ENCODE peak calls at places on chromosomes 2 and 18, in seven cellular contexts. N is endothelial cell of umbilical vein, E is A549, W is HCT116, F is stomach, L is ovary, K is prostate gland. S is an unnamed sample.
A peak's percentile ranks its signal among the peaks of the same experiment; 100 is the strongest.

GRCh38 chr2:99488999-99489757 is 639 bp downstream of the REV1 start:
- DNase-seq in N (peak; percentile 61), E (peak; percentile 44), W (no peak), F (peak; percentile 70), L (peak; percentile 73), K (peak; percentile 35), S (peak; percentile 61)

GRCh38 chr2:44902178-44902577 is 39.3 kb upstream of the SIX3 start:
- DNase-seq in N (no peak), E (no peak), W (no peak), F (no peak), L (no peak), K (no peak), S (no peak)

GRCh38 chr18:4267641-4268040 is 187.5 kb downstream of the DLGAP1 start:
- DNase-seq in N (no peak), E (no peak), W (no peak), F (no peak), L (no peak), K (no peak), S (no peak)

GRCh38 chr2:100235098-100235497 is 87.2 kb downstream of the LONRF2 start:
- DNase-seq in N (no peak), E (no peak), W (no peak), F (peak; percentile 25), L (no peak), K (no peak), S (no peak)

GRCh38 chr2:239319261-239319661 is 81.6 kb downstream of the HDAC4 start:
- DNase-seq in N (peak; percentile 78), E (no peak), W (no peak), F (peak; percentile 63), L (peak; percentile 72), K (no peak), S (peak; percentile 87)

GRCh38 chr2:47179325-47179724 is 24.2 kb upstream of the STPG4 start:
- DNase-seq in N (no peak), E (no peak), W (no peak), F (no peak), L (no peak), K (no peak), S (no peak)

GRCh38 chr2:204796581-204796980 is 251.3 kb downstream of the PARD3B start:
- DNase-seq in N (no peak), E (no peak), W (no peak), F (no peak), L (no peak), K (no peak), S (no peak)

GRCh38 chr2:151638188-151638933 is 95.9 kb downstream of the NEB start:
- DNase-seq in N (peak; percentile 69), E (no peak), W (no peak), F (no peak), L (no peak), K (peak; percentile 27), S (peak; percentile 48)

GRCh38 chr2:6325616-6326015 is 540.1 kb downstream of the CMPK2 start:
- DNase-seq in N (no peak), E (no peak), W (no peak), F (no peak), L (no peak), K (no peak), S (no peak)

GRCh38 chr2:166017208-166017607 is 63.6 kb upstream of the TTC21B start:
- DNase-seq in N (no peak), E (no peak), W (no peak), F (no peak), L (no peak), K (no peak), S (no peak)

GRCh38 chr2:191363267-191363666 is 118.1 kb downstream of the MYO1B start:
- DNase-seq in N (no peak), E (no peak), W (no peak), F (no peak), L (no peak), K (no peak), S (no peak)

GRCh38 chr2:120920438-120920814 is 184.8 kb downstream of the GLI2 start:
- DNase-seq in N (no peak), E (no peak), W (no peak), F (no peak), L (no peak), K (no peak), S (no peak)

GRCh38 chr2:9154061-9154460 is 52.6 kb upstream of the ASAP2 start:
- DNase-seq in N (no peak), E (no peak), W (no peak), F (no peak), L (no peak), K (no peak), S (no peak)

GRCh38 chr18:63233334-63233733 is 86.2 kb downstream of the BCL2 start:
- DNase-seq in N (no peak), E (no peak), W (no peak), F (no peak), L (no peak), K (no peak), S (no peak)

GRCh38 chr2:15591692-15592463 is at the start of gene DDX1:
- DNase-seq in N (peak; percentile 82), E (peak; percentile 83), W (peak; percentile 54), F (peak; percentile 90), L (peak; percentile 88), K (peak; percentile 67), S (peak; percentile 77)

GRCh38 chr2:224268441-224268840 is 133.5 kb downstream of the FAM124B start:
- DNase-seq in N (peak; percentile 18), E (peak; percentile 29), W (no peak), F (no peak), L (no peak), K (peak; percentile 33), S (no peak)

GRCh38 chr18:24986611-24987270 is 365.2 kb downstream of the ZNF521 start:
- DNase-seq in N (peak; percentile 39), E (no peak), W (no peak), F (no peak), L (no peak), K (no peak), S (no peak)

GRCh38 chr2:24456610-24457556 is 34.2 kb upstream of the NCOA1 start:
- DNase-seq in N (peak; percentile 29), E (peak; percentile 62), W (peak; percentile 21), F (peak; percentile 30), L (peak; percentile 80), K (peak; percentile 9), S (peak; percentile 92)

GRCh38 chr18:36688020-36688965 is 140.5 kb downstream of the TPGS2 start:
- DNase-seq in N (peak; percentile 69), E (peak; percentile 44), W (peak; percentile 52), F (peak; percentile 65), L (peak; percentile 54), K (peak; percentile 81), S (no peak)

GRCh38 chr18:36695806-36696205 is 133.0 kb downstream of the TPGS2 start:
- DNase-seq in N (no peak), E (no peak), W (no peak), F (no peak), L (no peak), K (no peak), S (no peak)

GRCh38 chr18:36692331-36692730 is 136.5 kb downstream of the TPGS2 start:
- DNase-seq in N (no peak), E (no peak), W (no peak), F (no peak), L (no peak), K (no peak), S (no peak)

GRCh38 chr18:36693931-36694661 is 134.7 kb downstream of the TPGS2 start:
- DNase-seq in N (no peak), E (no peak), W (no peak), F (no peak), L (no peak), K (peak; percentile 32), S (no peak)

GRCh38 chr18:36692909-36693308 is 135.9 kb downstream of the TPGS2 start:
- DNase-seq in N (no peak), E (no peak), W (no peak), F (no peak), L (no peak), K (no peak), S (no peak)
- TF ChIP-seq POLR2A in N (no peak), E (no peak), W (no peak), F (no peak), L (no peak), K (no peak), S (no peak)

GRCh38 chr18:79889569-79889968 is 61.9 kb downstream of the SLC66A2 start:
- DNase-seq in N (no peak), E (no peak), W (no peak), F (no peak), L (no peak), K (no peak), S (no peak)

GRCh38 chr18:79887181-79888000 is 64.1 kb downstream of the SLC66A2 start:
- DNase-seq in N (no peak), E (no peak), W (no peak), F (no peak), L (peak; percentile 24), K (no peak), S (no peak)

GRCh38 chr18:79888016-79888415 is 63.4 kb downstream of the SLC66A2 start:
- DNase-seq in N (no peak), E (no peak), W (no peak), F (no peak), L (no peak), K (no peak), S (no peak)

GRCh38 chr18:79884963-79885728 is 66.3 kb downstream of the SLC66A2 start:
- DNase-seq in N (no peak), E (no peak), W (no peak), F (no peak), L (peak; percentile 24), K (no peak), S (no peak)

DNA sequence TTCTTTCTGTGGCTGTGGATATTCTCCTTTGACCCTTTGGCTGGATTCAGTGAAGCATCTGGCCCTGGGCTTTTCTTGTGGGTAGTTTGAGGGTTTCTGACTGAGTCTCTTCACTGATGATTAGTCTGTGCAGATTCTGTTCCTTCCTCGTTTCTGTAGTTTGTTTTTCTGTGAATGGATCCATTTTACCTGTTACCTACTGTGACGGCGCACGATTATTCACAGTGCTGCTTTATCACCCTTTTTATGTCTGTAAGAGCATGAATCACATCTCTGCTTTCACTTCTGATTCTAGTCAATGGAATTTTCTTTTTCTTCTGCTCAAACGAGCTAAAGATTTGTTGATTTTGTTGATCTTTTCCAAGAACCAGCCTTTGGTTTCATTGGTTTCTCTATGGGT is 60.8 kb downstream of the SLC66A2 start:
- DNase-seq in N (no peak), E (no peak), W (no peak), F (no peak), L (no peak), K (no peak), S (no peak)
- H3K9me3 ChIP-seq in N (peaks cover 13% of the 10 kb centered on the region), E (peaks cover 14% of the 10 kb centered on the region), W (peaks cover 8% of the 10 kb centered on the region), F (peaks cover 17% of the 10 kb centered on the region), L (peaks cover 3% of the 10 kb centered on the region), K (no peaks in the 10 kb centered on the region), S (peaks cover 9% of the 10 kb centered on the region)

DNA sequence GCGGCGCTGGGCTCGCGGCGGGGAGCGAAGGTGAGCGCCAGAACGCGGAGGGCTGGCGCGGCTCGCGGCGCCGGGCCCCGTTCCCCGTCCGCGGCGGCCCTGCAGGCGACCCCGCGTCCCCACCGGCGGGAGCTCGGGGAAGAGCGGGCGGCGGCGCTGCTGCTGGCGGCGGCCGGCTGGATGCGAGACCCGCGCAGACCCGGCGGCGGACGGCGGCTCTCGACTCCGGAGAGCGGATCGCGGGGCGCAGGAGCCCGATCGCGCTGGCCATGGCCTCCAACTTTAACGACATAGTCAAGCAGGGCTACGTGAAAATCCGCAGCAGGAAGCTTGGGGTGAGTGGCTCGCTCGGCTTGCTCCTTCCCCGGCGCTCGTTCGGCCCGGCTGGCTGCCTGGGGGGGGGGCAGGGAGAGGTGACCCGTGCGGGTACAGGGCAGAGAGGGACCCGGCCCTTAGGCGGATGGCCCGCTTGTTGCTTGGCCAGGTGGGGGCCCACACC is 337 bp downstream of the DOK6 start:
- DNase-seq in N (peak; percentile 5), E (peak; percentile 2), W (no peak), F (no peak), L (peak; percentile 38), K (no peak), S (no peak)
- H3K4me3 ChIP-seq in N (no peak overlapping the region), E (peak overlapping the region; percentile 49), W (no peak overlapping the region), F (peak overlapping the region; percentile 56), L (peak overlapping the region; percentile 25), K (peak overlapping the region; percentile 37), S (peak overlapping the region; percentile 53)

GRCh38 chr18:80033181-80034067 is 810 bp upstream of the RBFA start:
- DNase-seq in N (no peak), E (peak; percentile 64), W (no peak), F (no peak), L (no peak), K (peak; percentile 16), S (no peak)
- TF ChIP-seq POLR2A in N (no peak), E (peak; percentile 20), W (no peak), F (no peak), L (peak; percentile 39), K (peak; percentile 85), S (no peak)

S was measured in gastrocnemius medialis.